ENCODE peak calls at places on chromosome 1, in seven cellular contexts. R, S, D, U, B, M and H are unnamed samples.

GRCh38 chr1:225709101-225709500 is 56.2 kb upstream of the ENAH start:
- DNase-seq in R (no peak), S (no peak), D (no peak), U (no peak), B (no peak), M (no peak), H (no peak)

GRCh38 chr1:248873993-248874671 is 15.2 kb upstream of the ZNF692 start:
- DNase-seq in R (peak), S (peak), D (peak), U (peak), B (peak), M (peak), H (peak)

GRCh38 chr1:32077451-32077850 is 4.7 kb downstream of the TMEM39B start:
- DNase-seq in R (no peak), S (peak), D (no peak), U (no peak), B (no peak), M (no peak), H (no peak)

GRCh38 chr1:3811595-3811911 is 15.3 kb upstream of the LRRC47 start:
- DNase-seq in R (no peak), S (no peak), D (no peak), U (no peak), B (no peak), M (no peak), H (no peak)

GRCh38 chr1:6256640-6257039 is 4.3 kb downstream of the GPR153 start:
- DNase-seq in R (no peak), S (no peak), D (no peak), U (no peak), B (no peak), M (no peak), H (no peak)

GRCh38 chr1:116984406-116985160 is 17.0 kb upstream of the CD101 start:
- DNase-seq in R (no peak), S (no peak), D (no peak), U (no peak), B (no peak), M (no peak), H (no peak)

GRCh38 chr1:94553323-94553730 is 11.8 kb upstream of the F3 start:
- DNase-seq in R (no peak), S (no peak), D (no peak), U (no peak), B (no peak), M (no peak), H (no peak)

GRCh38 chr1:214548988-214549387 is 2.4 kb downstream of the PTPN14 start:
- DNase-seq in R (no peak), S (peak), D (peak), U (no peak), B (no peak), M (no peak), H (no peak)

GRCh38 chr1:36883315-36883949 is 150.9 kb downstream of the GRIK3 start:
- DNase-seq in R (no peak), S (no peak), D (no peak), U (no peak), B (no peak), M (no peak), H (peak)

GRCh38 chr1:168621356-168621755 is 45.0 kb downstream of the XCL1 start:
- DNase-seq in R (no peak), S (no peak), D (no peak), U (no peak), B (no peak), M (no peak), H (peak)

GRCh38 chr1:41774486-41774990 is 144.2 kb downstream of the HIVEP3 start:
- DNase-seq in R (no peak), S (no peak), D (no peak), U (no peak), B (no peak), M (no peak), H (no peak)

GRCh38 chr1:211326528-211327340 is at the start of gene TRAF5:
- DNase-seq in R (peak), S (peak), D (peak), U (no peak), B (peak), M (no peak), H (peak)